ENCODE peak calls at places on chromosomes 11 and 22, in five cellular contexts. C is A549, W is ovary, G is sigmoid colon, M is transverse colon. A is an unnamed sample. For H3K4me1, the result is how much of the 10 kb centered on the place peaks cover.

GRCh38 chr11:26896716-26897115 is 97.2 kb upstream of the FIBIN start:
- DNase-seq in C (no peak), W (no peak), M (no peak), G (no peak), A (no peak)

GRCh38 chr22:25403284-25403606 is 161.2 kb upstream of the GRK3 start:
- DNase-seq in G (no peak), M (no peak), W (no peak), C (no peak), A (no peak)

GRCh38 chr11:76843916-76844315 is 16.8 kb upstream of the ACER3 start:
- DNase-seq in C (peak), W (no peak), G (no peak), M (no peak), A (no peak)

GRCh38 chr11:64207247-64208085 is 945 bp downstream of the FERMT3 start:
- DNase-seq in M (peak), W (no peak), C (no peak), G (peak), A (no peak)

GRCh38 chr11:129292768-129293167 is 82.9 kb upstream of the BARX2 start:
- DNase-seq in C (no peak), M (no peak), W (no peak), G (no peak), A (no peak)

GRCh38 chr22:46081036-46081830 is 69.1 kb upstream of the PPARA start:
- DNase-seq in G (peak), C (no peak), M (peak), W (no peak), A (no peak)

GRCh38 chr11:108364159-108364558 is 103.2 kb downstream of the C11orf65 start:
- DNase-seq in W (no peak), C (no peak), M (no peak), G (no peak), A (no peak)

GRCh38 chr11:461626-462025 is 11.5 kb downstream of the PTDSS2 start:
- DNase-seq in G (no peak), M (no peak), C (no peak), W (no peak), A (no peak)

GRCh38 chr11:9574806-9575530 is 1.5 kb downstream of the WEE1 start:
- DNase-seq in W (peak), M (peak), C (peak), G (peak), A (peak)

GRCh38 chr11:113773416-113774173 is at the start of gene ZW10:
- DNase-seq in G (peak), W (peak), C (peak), M (peak), A (peak)

GRCh38 chr22:46881373-46882118 is 119.1 kb downstream of the TBC1D22A start:
- DNase-seq in C (no peak), G (no peak), M (no peak), W (no peak), A (no peak)

GRCh38 chr11:75277211-75277805 is 36.7 kb downstream of the TPBGL start:
- DNase-seq in M (no peak), G (peak), C (no peak), W (no peak), A (no peak)

GRCh38 chr11:129155745-129156144 is 36.4 kb downstream of the ARHGAP32 start:
- DNase-seq in G (no peak), W (no peak), C (no peak), M (no peak), A (no peak)

GRCh38 chr22:22376352-22376706 is 131.7 kb downstream of the VPREB1 start:
- DNase-seq in M (no peak), G (no peak), C (no peak), W (no peak), A (peak)

GRCh38 chr11:117588166-117588810 is 208.7 kb downstream of the DSCAML1 start:
- DNase-seq in W (no peak), G (peak), C (no peak), M (no peak), A (no peak)

GRCh38 chr11:93832780-93833179 is 17.6 kb downstream of the VSTM5 start:
- DNase-seq in W (no peak), G (no peak), C (no peak), M (no peak), A (peak)

GRCh38 chr22:20660441-20661054 is 113.4 kb upstream of the SERPIND1 start:
- DNase-seq in G (no peak), W (no peak), M (no peak), C (no peak), A (no peak)

GRCh38 chr11:95095858-95096587 is 6.4 kb downstream of the ENDOD1 start:
- DNase-seq in G (no peak), W (no peak), C (no peak), M (no peak), A (no peak)

GRCh38 chr11:7573193-7573557 is 59.4 kb downstream of the PPFIBP2 start:
- DNase-seq in G (no peak), W (no peak), C (no peak), M (no peak), A (no peak)

GRCh38 chr11:72876147-72876546 is 61.9 kb downstream of the ATG16L2 start:
- DNase-seq in W (no peak), M (no peak), C (no peak), G (no peak), A (no peak)

GRCh38 chr11:1674879-1675235 is 22.1 kb upstream of the KRTAP5-6 start:
- DNase-seq in C (no peak), W (no peak), G (no peak), M (no peak), A (no peak)

GRCh38 chr11:106706355-106706754 is 311.9 kb downstream of the GUCY1A2 start:
- DNase-seq in W (no peak), C (peak), M (no peak), G (no peak), A (no peak)

GRCh38 chr11:73478737-73479347 is 102.6 kb downstream of the RELT start:
- DNase-seq in M (no peak), C (peak), G (no peak), W (no peak), A (no peak)

GRCh38 chr22:38110863-38111852 is 674 bp upstream of the BAIAP2L2 start:
- DNase-seq in C (peak), W (no peak), M (peak), G (no peak), A (no peak)

GRCh38 chr11:93541884-93542752 is 1.1 kb downstream of the SMCO4 start:
- DNase-seq in M (peak), C (peak), W (peak), G (peak), A (no peak)

GRCh38 chr11:128469220-128469619 is 118.1 kb downstream of the ETS1 start:
- DNase-seq in C (no peak), W (no peak), G (no peak), M (peak), A (peak)

GRCh38 chr22:44930711-44931035 is 79.1 kb downstream of the PHF21B start:
- DNase-seq in C (no peak), M (no peak), G (no peak), W (no peak), A (no peak)

GRCh38 chr11:111386611-111387150 is 7.6 kb upstream of the POU2AF1 start:
- DNase-seq in M (no peak), C (no peak), W (no peak), G (no peak), A (no peak)

GRCh38 chr11:396511-396947 is 2.5 kb downstream of the PKP3 start:
- DNase-seq in W (no peak), G (no peak), M (no peak), C (peak), A (no peak)

GRCh38 chr11:104661901-104662300 is 236.4 kb downstream of the CASP12 start:
- DNase-seq in M (no peak), C (no peak), W (no peak), G (no peak), A (no peak)

GRCh38 chr22:50523806-50524663 is 1.4 kb downstream of the SCO2 start:
- DNase-seq in W (no peak), M (peak), C (no peak), G (peak), A (no peak)

GRCh38 chr11:17366491-17366890 is 14.9 kb downstream of the NCR3LG1 start:
- DNase-seq in W (no peak), M (no peak), C (no peak), G (no peak), A (no peak)

GRCh38 chr11:18727499-18728236 is 1.7 kb upstream of the IGSF22 start:
- DNase-seq in C (peak), G (no peak), M (peak), W (peak), A (no peak)

GRCh38 chr22:50001388-50002231 is 11.0 kb downstream of the IL17REL start:
- DNase-seq in G (no peak), M (no peak), W (no peak), C (no peak), A (no peak)

DNA sequence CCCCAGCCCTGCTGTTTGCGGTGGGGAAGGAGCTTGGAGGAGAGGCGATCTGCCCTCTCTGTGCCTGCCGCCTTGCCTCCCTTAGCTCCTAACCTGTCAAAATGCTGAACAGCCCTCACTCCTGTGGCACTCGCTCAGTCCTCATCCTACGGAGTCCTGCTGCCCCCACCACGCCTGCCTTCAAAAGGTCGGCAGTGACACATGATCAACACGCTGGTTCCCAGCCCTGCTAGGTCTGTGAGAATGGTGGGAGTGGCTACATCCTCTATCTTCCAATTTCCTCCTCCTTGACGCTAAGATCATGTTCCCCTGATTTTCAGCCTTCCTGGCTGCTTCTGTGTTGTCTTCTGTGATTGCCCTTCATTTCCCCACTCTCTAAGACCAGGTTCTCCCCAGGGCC is 120.2 kb upstream of the TBCEL start:
- DNase-seq in G (no peak), M (no peak), W (no peak), C (no peak), A (no peak)
- H3K4me1 ChIP-seq in G (under half), M (under half), W (under half), C (under half), A (under half)

GRCh38 chr11:35912883-35913614 is 30.8 kb upstream of the LDLRAD3 start:
- DNase-seq in C (no peak), W (no peak), M (no peak), G (no peak), A (peak)
- TF ChIP-seq EP300 in C (no peak), W (no peak), M (no peak), G (no peak), A (no peak)

DNA sequence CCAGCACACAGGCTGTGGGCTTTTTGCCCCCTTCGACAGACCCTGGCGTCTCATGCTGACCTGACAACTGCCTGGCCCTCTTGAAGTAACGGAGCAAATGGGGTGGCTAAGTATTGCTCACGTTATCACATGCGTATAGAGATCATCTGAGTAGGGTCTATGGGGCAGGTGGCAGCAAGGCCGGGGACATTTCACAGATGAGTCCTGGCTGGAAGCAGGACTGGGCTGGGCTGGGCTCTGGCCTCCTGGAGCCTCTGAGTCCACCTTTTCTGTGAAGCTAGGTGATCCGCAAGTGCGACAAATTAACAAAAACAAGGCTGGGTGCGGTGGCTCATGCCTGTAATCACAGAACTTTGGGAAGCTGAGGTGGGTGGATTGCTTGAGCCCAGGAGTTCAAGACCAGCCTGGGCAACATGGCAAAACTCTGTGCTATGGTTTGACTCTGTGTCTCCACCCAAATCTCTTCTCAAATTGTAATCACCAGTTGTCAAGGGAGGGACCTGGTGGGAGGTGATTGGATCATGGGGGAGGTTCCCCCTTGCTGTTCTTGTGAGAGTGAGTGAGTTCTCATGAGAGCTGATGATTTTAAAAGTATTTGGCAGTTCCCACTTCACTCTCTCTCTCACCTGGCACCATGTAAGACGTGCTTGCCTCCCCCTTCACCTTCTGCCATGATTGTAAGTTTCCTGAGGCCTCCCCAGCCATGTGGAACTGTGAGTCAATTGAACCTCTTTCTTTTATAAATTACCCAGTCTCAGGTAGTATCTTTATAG is 122.0 kb downstream of the MPPED1 start:
- DNase-seq in M (no peak), G (peak), W (no peak), C (no peak), A (no peak)
- H3K4me1 ChIP-seq in M (under half), G (under half), W (under half), C (under half), A (under half)

DNA sequence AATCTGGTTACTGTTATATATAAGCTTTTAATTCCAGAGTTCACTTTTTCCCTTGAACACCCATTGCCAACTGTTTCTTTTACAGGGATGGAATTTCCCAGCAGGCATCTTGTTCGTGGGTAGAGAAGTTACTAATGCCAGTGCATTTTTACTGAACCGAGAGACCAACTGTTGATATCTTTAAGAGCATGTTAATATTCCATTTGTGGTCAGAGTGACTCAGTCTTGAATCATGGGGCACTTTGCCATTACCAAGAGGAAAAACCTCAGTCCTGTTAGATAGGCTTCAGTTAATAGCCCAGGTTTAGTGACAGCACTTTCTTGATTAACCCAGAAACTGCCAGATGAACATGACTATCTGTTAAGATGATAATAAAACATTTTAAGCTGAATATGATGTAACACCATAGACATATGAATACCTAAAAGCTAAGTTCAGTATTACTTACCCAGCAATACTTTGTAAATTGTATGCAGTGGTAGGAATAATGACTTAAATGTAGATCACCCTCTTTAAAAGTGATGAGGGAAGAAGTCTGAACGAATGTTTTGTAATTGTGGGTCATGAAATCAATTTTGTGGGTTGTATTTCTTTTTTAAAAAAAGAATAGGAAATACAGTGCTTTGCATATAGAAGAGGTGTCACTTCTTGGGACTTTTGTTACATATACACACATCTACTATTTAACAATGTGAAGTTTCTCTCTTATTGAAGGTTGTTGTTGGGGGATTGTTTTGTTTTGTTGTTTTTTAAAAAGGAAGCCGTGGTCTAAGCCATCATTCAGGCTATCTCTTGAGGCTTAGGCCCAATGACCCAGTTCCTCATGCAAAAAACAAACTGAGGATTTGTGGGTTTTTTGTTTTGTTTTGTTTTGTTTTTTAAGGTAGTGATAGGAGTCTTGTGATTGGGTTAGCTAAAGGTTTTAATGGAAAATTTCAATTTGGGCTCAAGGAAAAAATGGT is 79.2 kb upstream of the GRIK4 start:
- DNase-seq in M (no peak), W (no peak), G (no peak), C (peak), A (no peak)
- TF ChIP-seq EP300 in M (no peak), W (no peak), G (no peak), C (no peak), A (no peak)

GRCh38 chr11:109648804-109649203 is 226.8 kb downstream of the C11orf87 start:
- DNase-seq in C (no peak), M (no peak), G (no peak), W (no peak), A (no peak)

GRCh38 chr11:109641549-109641948 is 219.6 kb downstream of the C11orf87 start:
- DNase-seq in W (no peak), G (no peak), C (peak), M (no peak), A (no peak)

DNA sequence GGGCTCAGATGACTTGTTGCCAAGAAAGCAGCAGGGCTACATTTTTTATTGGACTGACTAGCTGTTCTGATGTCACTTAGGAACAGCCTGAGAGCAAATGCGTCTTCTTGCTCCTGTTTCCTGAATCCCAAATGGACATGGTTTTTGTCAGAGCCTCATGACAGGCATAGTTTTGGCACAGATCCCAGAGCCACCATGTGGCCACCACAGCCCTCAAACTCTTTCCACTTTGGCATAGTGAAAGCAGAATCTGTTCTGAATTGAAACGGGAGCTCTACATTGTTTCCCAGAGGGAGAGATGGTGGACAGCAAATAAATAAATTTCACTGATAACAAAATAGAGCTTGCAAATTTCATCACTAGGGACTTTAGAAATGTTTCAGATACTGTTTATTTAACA is 222.2 kb downstream of the C11orf87 start:
- DNase-seq in C (no peak), M (no peak), W (no peak), G (no peak), A (no peak)
- H3K4me1 ChIP-seq in C (under half), M (under half), W (under half), G (under half), A (under half)

GRCh38 chr11:96145163-96145585 is 197.8 kb downstream of the MAML2 start:
- DNase-seq in M (no peak), G (no peak), W (no peak), C (peak), A (no peak)
- TF ChIP-seq EP300 in M (no peak), G (no peak), W (no peak), C (no peak), A (no peak)

DNA sequence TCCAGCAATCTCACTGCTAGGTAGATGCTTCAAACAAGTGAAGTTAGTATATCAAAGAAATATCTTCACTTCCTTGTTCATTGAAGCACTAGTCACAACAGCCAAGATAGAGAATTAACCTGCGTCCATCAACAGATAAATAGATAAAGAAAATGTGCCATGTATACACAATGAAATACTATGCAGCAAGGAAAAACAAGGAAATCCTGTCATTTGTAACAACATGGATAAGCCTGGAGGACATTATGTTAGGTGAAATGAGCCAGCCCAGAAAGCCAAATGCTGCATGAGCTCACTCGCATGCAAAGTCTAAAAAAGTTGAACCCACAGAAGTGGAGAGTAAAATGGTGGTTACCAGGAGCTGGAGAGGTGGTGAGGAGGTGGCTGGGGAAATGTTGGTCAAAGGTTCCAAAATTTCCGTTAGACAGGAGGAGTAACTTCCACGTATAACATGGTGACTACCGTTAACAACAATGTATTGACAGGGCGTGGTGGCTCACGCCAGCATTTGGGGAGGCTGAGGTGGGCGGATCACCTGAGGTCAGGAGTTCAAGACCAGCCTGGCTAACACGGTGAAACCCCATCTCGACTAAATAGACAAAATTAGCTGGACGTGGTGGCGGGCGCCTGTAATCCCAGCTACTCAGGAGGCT is 23.6 kb upstream of the CARS1 start:
- DNase-seq in M (no peak), C (no peak), W (no peak), G (no peak), A (no peak)
- H3K4me1 ChIP-seq in M (under half), C (under half), W (under half), G (under half), A (under half)

A was measured in esophagus muscularis mucosa.